ENCODE peak calls at places on chromosomes 12 and 14, in four cellular contexts. B, K, T and L are unnamed samples.

GRCh38 chr12:96907681-96908163 is 665 bp downstream of the NEDD1 start:
- DNase-seq in K (peak; percentile 29), B (peak; percentile 36), T (no peak), L (no peak)

GRCh38 chr14:94027566-94028449 is 1.7 kb downstream of the OTUB2 start:
- DNase-seq in T (no peak), K (no peak), B (no peak), L (no peak)

GRCh38 chr14:21672116-21672515 is 1.5 kb downstream of the OR4E1 start:
- DNase-seq in K (no peak), B (no peak), T (no peak), L (peak; percentile 0)

GRCh38 chr12:30847259-30847658 is 79.3 kb upstream of the TSPAN11 start:
- DNase-seq in T (no peak), K (peak; percentile 16), B (peak; percentile 38), L (peak; percentile 73)

GRCh38 chr12:26721800-26722199 is 111.2 kb downstream of the ITPR2 start:
- DNase-seq in K (no peak), T (no peak), B (no peak), L (no peak)

GRCh38 chr12:5567021-5567744 is 135.3 kb downstream of the NTF3 start:
- DNase-seq in K (no peak), T (peak; percentile 67), B (no peak), L (no peak)

GRCh38 chr14:75295061-75295461 is 16.4 kb downstream of the FOS start:
- DNase-seq in T (peak; percentile 71), K (peak; percentile 56), B (peak; percentile 78), L (peak; percentile 74)

GRCh38 chr14:61640834-61641170 is 54.5 kb upstream of the HIF1A start:
- DNase-seq in B (no peak), T (no peak), K (no peak), L (no peak)

GRCh38 chr12:39287817-39288216 is 155.1 kb downstream of the KIF21A start:
- DNase-seq in K (no peak), T (no peak), B (no peak), L (no peak)

GRCh38 chr12:26090853-26091510 is 33.9 kb downstream of the BHLHE41 start:
- DNase-seq in B (peak; percentile 64), T (no peak), K (no peak), L (no peak)

GRCh38 chr12:42372154-42372791 is 46.3 kb downstream of the PPHLN1 start:
- DNase-seq in T (peak; percentile 15), B (peak; percentile 10), K (peak; percentile 30), L (peak; percentile 43)

GRCh38 chr14:79278286-79278797 is 933.0 kb downstream of the DIO2 start:
- DNase-seq in T (no peak), B (no peak), K (peak; percentile 17), L (no peak)

GRCh38 chr14:61502459-61503093 is 181.2 kb downstream of the PRKCH start:
- DNase-seq in K (no peak), B (peak; percentile 61), T (no peak), L (no peak)

GRCh38 chr12:4991373-4991772 is 52.3 kb upstream of the KCNA5 start:
- DNase-seq in B (no peak), T (no peak), K (no peak), L (no peak)

GRCh38 chr12:3920378-3921141 is 47.4 kb upstream of the PARP11 start:
- DNase-seq in K (no peak), B (peak; percentile 26), T (no peak), L (no peak)

GRCh38 chr12:12803186-12803585 is 10.0 kb upstream of the DDX47 start:
- DNase-seq in B (peak; percentile 89), T (peak; percentile 64), K (no peak), L (peak; percentile 74)

GRCh38 chr12:93167841-93168492 is 209.8 kb upstream of the NUDT4 start:
- DNase-seq in T (no peak), B (peak; percentile 46), K (no peak), L (no peak)

GRCh38 chr14:80587096-80587724 is 354.3 kb downstream of the CEP128 start:
- DNase-seq in B (peak; percentile 57), K (no peak), T (no peak), L (peak; percentile 47)

GRCh38 chr12:119182701-119183493 is 4.2 kb downstream of the HSPB8 start:
- DNase-seq in B (peak; percentile 64), K (no peak), T (peak; percentile 38), L (no peak)

GRCh38 chr12:70540996-70541395 is 96.2 kb downstream of the PTPRB start:
- DNase-seq in K (no peak), T (no peak), B (no peak), L (no peak)

GRCh38 chr12:9064201-9064814 is 51.4 kb downstream of the A2M start:
- DNase-seq in T (peak; percentile 59), K (no peak), B (peak; percentile 23), L (no peak)

GRCh38 chr12:120640840-120641833 is 711 bp downstream of the CABP1 start:
- DNase-seq in B (peak; percentile 45), T (peak; percentile 48), K (no peak), L (peak; percentile 9)

GRCh38 chr12:30725739-30726138 is 29.0 kb downstream of the CAPRIN2 start:
- DNase-seq in K (no peak), B (peak; percentile 86), T (no peak), L (peak; percentile 68)

GRCh38 chr12:50949801-50950302 is 2.5 kb upstream of the HIGD1C start:
- DNase-seq in B (no peak), T (no peak), K (no peak), L (no peak)

GRCh38 chr12:24661657-24662096 is 287.2 kb downstream of the BCAT1 start:
- DNase-seq in B (peak; percentile 63), T (no peak), K (no peak), L (no peak)

GRCh38 chr12:100733817-100734593 is 60.6 kb upstream of the ANO4 start:
- DNase-seq in K (no peak), T (no peak), B (no peak), L (peak; percentile 41)

GRCh38 chr12:106997916-106998315 is 11.0 kb upstream of the MTERF2 start:
- DNase-seq in T (no peak), K (no peak), B (no peak), L (no peak)

GRCh38 chr14:106493962-106494823 is 967.8 kb downstream of the TMEM121 start:
- DNase-seq in K (no peak), T (no peak), B (no peak), L (no peak)

GRCh38 chr14:54981698-54982097 is 45.2 kb downstream of the WDHD1 start:
- DNase-seq in T (no peak), B (no peak), K (no peak), L (no peak)
- TF ChIP-seq CTCF in T (peak; percentile 37), B (peak; percentile 16), K (no peak), L (peak; percentile 78)

DNA sequence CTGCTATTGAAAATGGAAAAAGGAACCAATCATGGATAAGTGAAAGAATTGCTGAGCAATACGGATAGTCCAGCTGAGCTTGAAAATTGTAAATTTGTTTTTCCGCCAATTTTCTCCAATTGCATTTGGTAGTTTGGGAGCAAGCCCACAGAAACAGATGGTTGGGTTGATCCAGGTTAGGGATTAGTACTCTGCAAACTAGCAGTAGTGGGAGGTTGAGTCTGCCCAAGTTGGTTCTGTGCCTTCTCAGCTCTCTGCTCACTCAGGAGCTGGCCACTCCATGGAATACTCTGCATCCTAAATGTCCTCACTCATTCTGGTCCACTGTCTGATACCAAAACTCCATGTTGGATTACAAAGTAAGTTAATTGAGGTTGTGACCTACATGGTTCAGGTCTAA is 361.1 kb upstream of the ATP2B1 start:
- DNase-seq in B (no peak), T (no peak), K (no peak), L (no peak)
- TF ChIP-seq CTCF in B (no peak), T (no peak), K (no peak), L (no peak)

GRCh38 chr14:69877492-69877891 is 1.7 kb upstream of the SMOC1 start:
- DNase-seq in T (no peak), B (no peak), K (peak; percentile 35), L (no peak)
- TF ChIP-seq CTCF in T (peak; percentile 30), B (peak; percentile 11), K (peak; percentile 61), L (peak; percentile 71)

DNA sequence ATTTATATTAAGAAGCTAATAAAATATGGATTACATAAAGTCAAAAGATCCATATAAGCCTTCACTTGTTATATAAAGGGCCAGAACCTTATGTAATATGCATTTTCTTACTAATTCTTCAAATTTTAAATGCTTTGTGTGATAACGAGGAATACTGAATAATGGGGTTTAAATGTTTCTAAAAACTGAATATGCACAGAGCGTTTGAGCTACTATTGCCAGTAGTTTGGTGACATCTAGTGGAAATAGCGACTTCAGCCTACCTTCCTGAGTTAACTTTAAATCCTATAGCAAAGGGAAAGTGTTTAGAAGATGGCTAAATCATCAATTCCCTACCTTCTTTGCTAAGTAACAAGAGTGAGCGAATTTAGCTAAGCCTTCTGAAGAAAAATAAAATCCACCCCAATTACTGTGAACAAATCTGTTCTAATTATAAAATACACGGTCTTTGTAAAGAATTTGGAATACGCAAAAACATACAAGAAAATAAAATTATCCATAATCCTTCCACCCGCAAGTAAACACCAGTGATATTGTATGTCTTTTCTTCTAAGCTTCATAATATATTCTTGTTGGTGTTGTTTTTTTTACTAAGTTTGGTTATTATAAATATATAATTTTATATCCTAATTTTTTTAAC is 115.5 kb upstream of the G2E3 start:
- DNase-seq in K (no peak), T (no peak), B (peak; percentile 30), L (peak; percentile 26)
- TF ChIP-seq CTCF in K (peak; percentile 57), T (peak; percentile 41), B (peak; percentile 64), L (peak; percentile 74)

DNA sequence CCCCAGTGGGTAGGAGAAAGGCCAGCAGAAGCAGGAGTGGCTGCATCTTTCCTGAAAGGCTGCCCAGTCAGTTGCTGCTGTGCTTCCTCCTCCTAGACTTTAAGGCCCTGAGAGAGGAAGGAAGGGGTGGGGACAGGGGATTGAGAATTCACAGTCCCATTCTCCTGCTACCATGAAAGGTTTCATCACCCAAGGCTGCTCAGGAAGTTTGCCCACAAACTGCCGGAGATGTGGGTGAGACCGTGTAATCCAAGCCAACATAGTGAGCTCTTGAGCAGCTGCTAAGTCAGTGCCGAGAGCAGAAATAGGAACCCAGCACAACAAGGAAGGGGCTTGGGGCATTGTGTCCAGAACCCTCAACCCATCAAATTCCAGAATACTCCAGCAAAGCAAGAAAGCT is at the start of gene CTSG:
- DNase-seq in B (no peak), T (no peak), K (no peak), L (no peak)
- TF ChIP-seq CTCF in B (no peak), T (no peak), K (no peak), L (no peak)

DNA sequence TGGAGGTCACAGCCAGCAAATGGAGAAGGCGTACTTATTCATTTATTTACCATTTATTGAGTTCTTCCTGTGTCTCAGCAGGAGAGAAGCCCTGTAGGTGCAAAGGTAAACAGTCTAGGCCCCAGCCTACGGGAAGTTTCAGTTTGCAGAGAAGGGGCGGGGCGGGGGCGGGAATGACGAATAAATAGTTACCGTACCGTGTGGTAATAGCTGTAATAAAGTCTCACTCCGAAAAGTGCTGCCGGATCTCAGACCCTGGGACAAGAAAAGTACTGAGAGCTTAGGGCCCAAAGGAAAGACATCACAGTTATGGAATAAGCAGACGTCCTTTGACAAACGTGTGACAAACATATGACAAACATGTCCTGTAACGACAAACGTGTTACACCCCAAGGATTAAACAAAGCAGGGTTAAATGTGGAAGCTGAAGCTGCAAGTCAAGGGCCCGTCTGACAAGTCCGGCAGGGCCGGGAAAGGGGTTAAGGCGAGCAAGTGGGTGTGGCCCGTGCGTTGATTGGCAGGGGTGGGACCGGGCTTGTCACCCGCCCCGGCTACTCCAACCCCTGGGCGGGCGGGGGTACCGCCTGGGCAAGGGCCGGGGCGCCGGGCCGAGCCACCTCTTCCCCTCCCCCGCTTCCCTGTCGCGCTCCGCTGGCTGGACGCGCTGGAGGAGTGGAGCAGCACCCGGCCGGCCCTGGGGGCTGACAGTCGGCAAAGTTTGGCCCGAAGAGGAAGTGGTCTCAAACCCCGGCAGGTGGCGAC is at the start of gene LRP10:
- DNase-seq in B (peak; percentile 74), K (peak; percentile 95), T (peak; percentile 95), L (peak; percentile 80)
- TF ChIP-seq CTCF in B (no peak), K (no peak), T (no peak), L (no peak)